ENCODE peak calls at places on chromosomes 2 and 18, in eight cellular contexts. G is PC-3, X is SK-N-SH, A is GM23248, L is hepatocyte, Q is HCT116, J is MM.1S, E is neural progenitor cell. C is an unnamed sample.

GRCh38 chr2:38565333-38565732 is 37.4 kb downstream of the HNRNPLL start:
- DNase-seq in Q (no peak), L (no peak), E (no peak), G (no peak), A (no peak), J (no peak), X (no peak), C (no peak)

GRCh38 chr2:142495141-142495540 is 364.3 kb upstream of the LRP1B start:
- DNase-seq in E (no peak), A (no peak), Q (no peak), G (no peak), X (no peak), L (peak; percentile 8), J (peak; percentile 61), C (no peak)

GRCh38 chr2:196259507-196260481 is 88.4 kb upstream of the STK17B start:
- DNase-seq in E (no peak), X (no peak), L (peak; percentile 30), G (peak; percentile 86), J (no peak), Q (no peak), A (peak; percentile 82), C (no peak)

GRCh38 chr2:158394453-158394852 is 62.1 kb downstream of the CCDC148 start:
- DNase-seq in L (peak; percentile 15), E (peak; percentile 10), Q (no peak), G (no peak), X (no peak), J (no peak), A (peak; percentile 29), C (no peak)

GRCh38 chr2:96554293-96555145 is 18.0 kb downstream of the ARID5A start:
- DNase-seq in L (peak; percentile 71), E (peak; percentile 76), G (peak; percentile 64), J (peak; percentile 57), X (peak; percentile 90), A (peak; percentile 76), Q (peak; percentile 26), C (peak; percentile 69)

GRCh38 chr18:62710417-62710816 is 4.9 kb upstream of the PHLPP1 start:
- DNase-seq in X (peak; percentile 11), J (no peak), G (peak; percentile 43), E (no peak), Q (no peak), A (peak; percentile 64), L (no peak), C (no peak)

GRCh38 chr2:127932199-127932877 is 46.6 kb upstream of the AMMECR1L start:
- DNase-seq in L (peak; percentile 19), E (no peak), Q (peak; percentile 64), A (peak; percentile 85), X (no peak), J (no peak), G (peak; percentile 95), C (no peak)

GRCh38 chr2:21270658-21271057 is 146.9 kb downstream of the TDRD15 start:
- DNase-seq in X (peak; percentile 70), J (no peak), L (peak; percentile 12), Q (no peak), E (no peak), G (no peak), A (no peak), C (no peak)

GRCh38 chr18:45774065-45774521 is 50.1 kb downstream of the SLC14A1 start:
- DNase-seq in L (no peak), A (peak; percentile 54), Q (no peak), X (no peak), G (peak; percentile 76), J (no peak), E (no peak), C (no peak)

GRCh38 chr18:13658444-13659204 is 67.7 kb downstream of the FAM210A start:
- DNase-seq in G (no peak), J (no peak), X (no peak), Q (no peak), L (no peak), E (no peak), A (no peak), C (no peak)

GRCh38 chr18:46622999-46623398 is 34.0 kb downstream of the LOXHD1 start:
- DNase-seq in X (peak; percentile 27), A (peak; percentile 30), Q (no peak), J (peak; percentile 78), E (no peak), L (no peak), G (peak; percentile 25), C (peak; percentile 0)

GRCh38 chr2:241999184-241999583 is 129.7 kb downstream of the RTP5 start:
- DNase-seq in A (no peak), L (no peak), X (no peak), J (no peak), E (no peak), G (no peak), Q (no peak), C (no peak)

GRCh38 chr2:205438241-205438640 is 244.1 kb upstream of the NRP2 start:
- DNase-seq in G (no peak), Q (no peak), X (no peak), A (no peak), E (no peak), L (no peak), J (no peak), C (no peak)

DNA sequence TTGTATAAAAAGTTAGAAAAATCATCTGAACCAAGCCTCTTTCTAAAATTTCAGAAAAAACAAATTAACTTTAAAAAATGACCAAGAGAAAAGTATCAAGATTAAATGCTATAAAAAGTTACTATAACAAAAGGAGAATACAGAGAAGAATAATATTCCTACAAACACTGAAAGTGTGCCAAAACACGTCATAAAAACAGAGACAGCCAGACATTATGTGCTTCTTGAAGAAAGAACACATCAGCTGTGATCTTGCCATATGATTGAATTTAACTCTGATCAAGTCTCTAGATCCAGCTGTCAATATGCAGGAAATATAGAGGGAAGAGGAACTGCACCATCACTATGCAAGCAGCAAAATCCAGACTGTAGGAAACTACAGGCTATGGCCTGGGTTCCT is 33.7 kb upstream of the COL5A2 start:
- DNase-seq in L (no peak), E (no peak), J (no peak), A (peak; percentile 34), G (no peak), X (no peak), Q (no peak), C (no peak)
- H3K4me1 ChIP-seq in L (peaks cover 6% of the 10 kb centered on the region), E (peaks cover 25% of the 10 kb centered on the region), J (no peaks in the 10 kb centered on the region), A (peaks cover 44% of the 10 kb centered on the region), G (peaks cover 53% of the 10 kb centered on the region), X (peaks cover 49% of the 10 kb centered on the region), Q (peaks cover 17% of the 10 kb centered on the region), C (no peaks in the 10 kb centered on the region)

DNA sequence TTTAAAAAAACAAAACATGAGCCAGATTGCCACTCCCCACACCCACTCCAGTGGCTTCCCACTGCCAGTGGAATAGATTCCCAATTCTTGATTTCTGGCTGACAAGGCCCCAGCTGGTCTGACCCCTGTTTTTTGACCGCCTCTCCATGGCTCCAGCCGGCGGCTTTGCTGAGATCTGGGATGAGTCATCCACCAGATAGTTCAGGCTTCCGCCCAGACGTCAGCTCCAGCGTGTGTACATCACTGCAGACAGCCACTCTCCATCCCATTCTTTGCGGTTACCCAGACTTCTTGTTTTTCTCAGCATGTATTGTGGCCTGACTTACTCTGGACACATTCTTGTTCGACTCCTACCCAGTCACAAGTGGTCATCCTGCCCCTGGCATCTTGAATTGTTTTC is 227.9 kb downstream of the GBX2 start:
- DNase-seq in X (peak; percentile 75), Q (no peak), A (peak; percentile 99), J (no peak), E (no peak), G (no peak), L (peak; percentile 66), C (no peak)
- TF ChIP-seq EZH2phosphoT487 in X (no peak), Q (no peak), A (no peak), J (no peak), E (no peak), G (no peak), L (no peak), C (no peak)

GRCh38 chr2:135851858-135852257 is 14.9 kb upstream of the LCT start:
- DNase-seq in A (peak; percentile 5), J (no peak), E (no peak), Q (no peak), G (no peak), L (no peak), X (no peak), C (no peak)
- H3K9me3 ChIP-seq in A (no peaks in the 10 kb centered on the region), J (no peaks in the 10 kb centered on the region), E (no peaks in the 10 kb centered on the region), Q (no peaks in the 10 kb centered on the region), G (no peaks in the 10 kb centered on the region), L (no peaks in the 10 kb centered on the region), X (no peaks in the 10 kb centered on the region), C (no peaks in the 10 kb centered on the region)

DNA sequence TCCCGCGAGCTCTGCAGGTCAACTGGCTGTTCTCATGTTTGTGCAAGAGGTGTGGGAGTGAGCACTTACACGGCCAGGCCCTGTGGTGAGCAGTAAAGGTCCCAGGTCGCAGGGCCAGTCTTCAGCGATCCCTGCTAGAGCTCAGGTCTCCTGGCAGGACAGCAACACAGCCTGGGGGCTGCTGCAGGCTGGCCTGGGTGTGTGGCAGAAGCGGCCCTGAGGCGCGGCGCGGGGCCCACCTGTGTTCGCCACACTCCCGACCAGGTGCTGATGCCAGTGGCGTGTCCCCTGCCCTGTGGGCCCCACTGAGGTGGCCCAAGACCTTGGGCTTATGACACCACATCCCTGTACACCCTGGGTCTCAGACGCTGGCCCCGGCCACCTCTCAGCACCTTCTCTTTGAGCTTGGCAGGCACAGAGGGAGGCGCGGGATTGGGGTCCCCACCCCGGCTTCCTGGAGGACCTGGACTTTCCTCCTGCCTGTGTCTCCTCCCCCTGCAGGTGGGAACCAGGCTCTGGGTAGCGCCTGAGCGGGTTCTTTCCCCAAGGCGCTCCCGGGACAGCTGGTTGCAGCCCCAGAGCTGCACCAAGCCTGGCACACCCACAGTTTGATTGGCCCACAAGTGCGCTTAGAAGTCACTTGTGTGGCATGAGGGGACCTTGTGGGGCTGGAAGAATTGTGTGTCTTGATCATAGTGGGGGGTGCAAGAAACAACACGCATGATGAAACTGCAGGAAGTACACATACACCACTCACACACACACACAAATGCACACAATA is 59.2 kb downstream of the TWIST2 start:
- DNase-seq in Q (no peak), J (no peak), A (peak; percentile 63), X (no peak), G (no peak), L (no peak), E (peak; percentile 19), C (no peak)
- H3K4me1 ChIP-seq in Q (peaks cover 12% of the 10 kb centered on the region), J (no peaks in the 10 kb centered on the region), A (peaks cover 1% of the 10 kb centered on the region), X (no peaks in the 10 kb centered on the region), G (peaks cover 12% of the 10 kb centered on the region), L (no peaks in the 10 kb centered on the region), E (peaks cover 7% of the 10 kb centered on the region), C (no peaks in the 10 kb centered on the region)

GRCh38 chr2:85309699-85310321 is 18.0 kb downstream of the TGOLN2 start:
- DNase-seq in G (no peak), L (no peak), X (no peak), E (no peak), J (peak; percentile 40), Q (no peak), A (no peak), C (no peak)
- TF ChIP-seq EZH2phosphoT487 in G (no peak), L (no peak), X (no peak), E (no peak), J (no peak), Q (no peak), A (no peak), C (no peak)